ENCODE peak calls at places on chromosomes 12 and 14, in six cellular contexts. One of them, this sample, is unnamed.

GRCh38 chr12:2834581-2835491 is at the start of gene NRIP2:
- DNase-seq in endothelial cell of umbilical vein: peak; percentile 29
- DNase-seq in A549: no peak
- DNase-seq in GM12878: no peak
- DNase-seq in HepG2: no peak
- DNase-seq in K562: no peak
- DNase-seq in this sample: no peak

GRCh38 chr12:11171953-11172675 is 1.1 kb downstream of the SMIM10L1 start:
- DNase-seq in endothelial cell of umbilical vein: no peak
- DNase-seq in A549: peak; percentile 10
- DNase-seq in GM12878: no peak
- DNase-seq in HepG2: peak; percentile 6
- DNase-seq in K562: no peak
- DNase-seq in this sample: peak; percentile 42

GRCh38 chr14:89422952-89423345 is 5.9 kb upstream of the FOXN3 start:
- DNase-seq in endothelial cell of umbilical vein: no peak
- DNase-seq in A549: no peak
- DNase-seq in GM12878: no peak
- DNase-seq in HepG2: no peak
- DNase-seq in K562: no peak
- DNase-seq in this sample: no peak

GRCh38 chr12:77120156-77120555 is 54.8 kb upstream of the E2F7 start:
- DNase-seq in endothelial cell of umbilical vein: peak; percentile 88
- DNase-seq in A549: no peak
- DNase-seq in GM12878: no peak
- DNase-seq in HepG2: no peak
- DNase-seq in K562: no peak
- DNase-seq in this sample: no peak

GRCh38 chr12:11545438-11546330 is 103.8 kb upstream of the ETV6 start:
- DNase-seq in endothelial cell of umbilical vein: peak; percentile 66
- DNase-seq in A549: no peak
- DNase-seq in GM12878: peak; percentile 78
- DNase-seq in HepG2: no peak
- DNase-seq in K562: no peak
- DNase-seq in this sample: peak; percentile 87

GRCh38 chr14:21454843-21455550 is 926 bp downstream of the CHD8 start:
- DNase-seq in endothelial cell of umbilical vein: no peak
- DNase-seq in A549: no peak
- DNase-seq in GM12878: no peak
- DNase-seq in HepG2: peak; percentile 33
- DNase-seq in K562: no peak
- DNase-seq in this sample: peak; percentile 8

GRCh38 chr12:103326190-103326589 is 169.6 kb downstream of the C12orf42 start:
- DNase-seq in endothelial cell of umbilical vein: no peak
- DNase-seq in A549: peak; percentile 9
- DNase-seq in GM12878: no peak
- DNase-seq in HepG2: peak; percentile 20
- DNase-seq in K562: no peak
- DNase-seq in this sample: peak; percentile 40

GRCh38 chr12:14272954-14273910 is 92.2 kb upstream of the ATF7IP start:
- DNase-seq in endothelial cell of umbilical vein: no peak
- DNase-seq in A549: no peak
- DNase-seq in GM12878: no peak
- DNase-seq in HepG2: no peak
- DNase-seq in K562: no peak
- DNase-seq in this sample: peak; percentile 91

GRCh38 chr14:53542692-53543091 is 389.6 kb upstream of the DDHD1 start:
- DNase-seq in endothelial cell of umbilical vein: peak; percentile 99
- DNase-seq in A549: no peak
- DNase-seq in GM12878: no peak
- DNase-seq in HepG2: peak; percentile 44
- DNase-seq in K562: no peak
- DNase-seq in this sample: no peak

GRCh38 chr14:99971087-99971928 is 93.9 kb upstream of the EVL start:
- DNase-seq in endothelial cell of umbilical vein: peak; percentile 85
- DNase-seq in A549: peak; percentile 76
- DNase-seq in GM12878: no peak
- DNase-seq in HepG2: peak; percentile 78
- DNase-seq in K562: peak; percentile 93
- DNase-seq in this sample: peak; percentile 89

GRCh38 chr14:99972748-99973466 is 92.3 kb upstream of the EVL start:
- DNase-seq in endothelial cell of umbilical vein: peak; percentile 31
- DNase-seq in A549: no peak
- DNase-seq in GM12878: no peak
- DNase-seq in HepG2: no peak
- DNase-seq in K562: no peak
- DNase-seq in this sample: peak; percentile 31

GRCh38 chr14:99975190-99975589 is 90.0 kb upstream of the EVL start:
- DNase-seq in endothelial cell of umbilical vein: no peak
- DNase-seq in A549: no peak
- DNase-seq in GM12878: no peak
- DNase-seq in HepG2: no peak
- DNase-seq in K562: no peak
- DNase-seq in this sample: no peak

GRCh38 chr14:99969673-99970322 is 95.4 kb upstream of the EVL start:
- DNase-seq in endothelial cell of umbilical vein: no peak
- DNase-seq in A549: no peak
- DNase-seq in GM12878: no peak
- DNase-seq in HepG2: no peak
- DNase-seq in K562: no peak
- DNase-seq in this sample: no peak

DNA sequence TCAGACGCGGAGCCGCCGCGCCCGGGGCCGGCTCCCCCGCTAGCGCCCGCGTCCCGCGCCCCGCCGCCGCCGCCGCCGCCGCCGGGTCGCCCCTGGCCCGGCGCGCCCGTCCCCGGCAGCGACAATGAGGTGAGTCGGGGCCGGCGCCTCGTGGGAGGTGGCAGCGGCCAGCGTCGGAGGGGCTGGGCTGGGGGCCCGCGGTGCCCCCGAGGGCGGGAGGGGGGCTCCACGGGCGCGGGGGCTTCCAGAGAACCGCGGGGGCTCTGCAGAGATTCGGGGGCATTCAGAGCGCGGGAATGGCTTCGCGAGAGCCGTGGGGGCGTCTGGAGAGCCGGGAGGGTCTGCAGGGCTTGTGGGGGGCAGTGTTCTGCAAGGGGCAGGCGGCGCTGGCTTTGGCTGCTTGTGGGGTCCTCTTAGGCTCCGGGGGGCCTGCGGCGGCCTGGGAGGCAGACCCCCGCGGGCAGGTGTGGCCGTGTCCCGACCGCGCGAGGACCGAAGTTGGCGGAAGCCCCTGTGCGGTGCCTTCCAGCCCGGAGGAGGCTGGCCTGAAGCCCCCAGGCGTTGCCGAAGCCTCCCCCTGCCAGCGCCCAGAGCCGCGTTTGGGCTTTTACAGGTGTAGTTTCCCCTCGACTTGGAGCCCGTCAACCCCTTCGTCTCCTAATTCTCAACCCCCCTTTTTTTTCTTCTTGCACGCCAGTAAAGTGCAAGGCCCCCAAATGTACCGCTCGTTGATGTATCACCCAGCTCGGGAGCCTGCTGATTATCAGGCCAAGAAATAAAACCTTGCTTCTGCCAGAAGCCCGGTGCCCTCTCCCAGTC is 93.1 kb upstream of the EVL start:
- DNase-seq in endothelial cell of umbilical vein: no peak
- DNase-seq in A549: peak; percentile 43
- DNase-seq in GM12878: no peak
- DNase-seq in HepG2: no peak
- DNase-seq in K562: peak; percentile 19
- DNase-seq in this sample: peak; percentile 55
- TF ChIP-seq MYC in endothelial cell of umbilical vein: no peak
- TF ChIP-seq MYC in A549: no peak
- TF ChIP-seq MYC in GM12878: no peak
- TF ChIP-seq MYC in HepG2: no peak
- TF ChIP-seq MYC in K562: no peak
- TF ChIP-seq MYC in this sample: no peak

GRCh38 chr14:73834258-73834620 is 17.4 kb upstream of the PTGR2 start:
- DNase-seq in endothelial cell of umbilical vein: no peak
- DNase-seq in A549: no peak
- DNase-seq in GM12878: no peak
- DNase-seq in HepG2: no peak
- DNase-seq in K562: no peak
- DNase-seq in this sample: no peak

GRCh38 chr14:73833024-73833423 is 18.6 kb upstream of the PTGR2 start:
- DNase-seq in endothelial cell of umbilical vein: no peak
- DNase-seq in A549: no peak
- DNase-seq in GM12878: no peak
- DNase-seq in HepG2: no peak
- DNase-seq in K562: no peak
- DNase-seq in this sample: no peak

GRCh38 chr14:73833530-73834257 is 17.9 kb upstream of the PTGR2 start:
- DNase-seq in endothelial cell of umbilical vein: no peak
- DNase-seq in A549: no peak
- DNase-seq in GM12878: no peak
- DNase-seq in HepG2: peak; percentile 60
- DNase-seq in K562: no peak
- DNase-seq in this sample: no peak

GRCh38 chr14:73825551-73826188 is 26.0 kb upstream of the PTGR2 start:
- DNase-seq in endothelial cell of umbilical vein: peak; percentile 71
- DNase-seq in A549: peak; percentile 89
- DNase-seq in GM12878: peak; percentile 20
- DNase-seq in HepG2: peak; percentile 69
- DNase-seq in K562: peak; percentile 80
- DNase-seq in this sample: peak; percentile 81

DNA sequence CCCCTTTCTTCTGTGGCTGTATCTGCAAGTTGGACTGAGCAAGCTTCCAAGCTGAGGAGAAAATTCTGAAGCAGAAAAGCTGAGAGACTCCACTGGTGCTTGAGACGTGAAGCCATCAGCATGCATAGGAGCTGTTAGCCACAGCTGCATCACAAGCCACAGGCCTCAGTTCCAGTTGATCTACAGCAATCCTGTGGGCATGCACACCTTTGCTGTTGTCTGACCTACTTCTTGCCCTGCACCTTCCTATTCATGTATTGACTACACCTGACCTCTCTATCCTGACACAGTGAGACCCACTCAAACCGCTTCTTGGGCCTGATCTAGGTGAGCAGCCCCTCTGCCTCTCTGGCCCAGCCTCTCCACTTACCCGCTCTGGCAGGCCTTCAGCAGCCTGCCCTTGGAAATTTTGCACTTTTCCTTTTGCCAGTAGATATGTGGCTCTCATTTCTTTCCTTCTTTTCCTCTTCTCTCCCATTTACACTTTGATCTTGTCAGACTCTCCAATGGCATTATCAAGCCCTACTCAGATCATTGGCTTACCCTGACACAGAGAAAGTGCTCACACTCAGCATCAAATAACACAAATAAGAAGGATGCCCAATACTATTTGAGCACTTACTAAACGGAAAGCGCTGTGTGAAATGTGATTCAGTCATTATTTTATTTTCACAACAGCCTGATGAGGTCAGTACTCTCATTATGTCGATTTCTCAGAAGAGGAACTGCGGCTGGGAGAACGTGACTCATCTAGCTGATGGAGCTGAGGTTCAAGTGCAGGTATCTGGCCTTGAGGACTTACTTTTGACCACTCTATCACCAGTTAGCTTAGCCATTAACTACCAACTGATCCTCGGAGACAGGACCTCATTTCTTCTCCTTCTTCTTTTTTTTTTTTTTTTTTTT is 21.9 kb upstream of the PTGR2 start:
- DNase-seq in endothelial cell of umbilical vein: peak; percentile 40
- DNase-seq in A549: no peak
- DNase-seq in GM12878: peak; percentile 49
- DNase-seq in HepG2: peak; percentile 45
- DNase-seq in K562: peak; percentile 32
- DNase-seq in this sample: peak; percentile 78
- TF ChIP-seq MYC in endothelial cell of umbilical vein: no peak
- TF ChIP-seq MYC in A549: no peak
- TF ChIP-seq MYC in GM12878: no peak
- TF ChIP-seq MYC in HepG2: no peak
- TF ChIP-seq MYC in K562: no peak
- TF ChIP-seq MYC in this sample: no peak

GRCh38 chr12:65908147-65908546 is 83.9 kb downstream of the HMGA2 start:
- DNase-seq in endothelial cell of umbilical vein: no peak
- DNase-seq in A549: no peak
- DNase-seq in GM12878: no peak
- DNase-seq in HepG2: no peak
- DNase-seq in K562: no peak
- DNase-seq in this sample: no peak

GRCh38 chr12:65903680-65904403 is 79.6 kb downstream of the HMGA2 start:
- DNase-seq in endothelial cell of umbilical vein: no peak
- DNase-seq in A549: no peak
- DNase-seq in GM12878: no peak
- DNase-seq in HepG2: no peak
- DNase-seq in K562: no peak
- DNase-seq in this sample: no peak

GRCh38 chr12:65905941-65906471 is 81.7 kb downstream of the HMGA2 start:
- DNase-seq in endothelial cell of umbilical vein: no peak
- DNase-seq in A549: no peak
- DNase-seq in GM12878: no peak
- DNase-seq in HepG2: no peak
- DNase-seq in K562: no peak
- DNase-seq in this sample: no peak

GRCh38 chr12:65911321-65911720 is 87.0 kb downstream of the HMGA2 start:
- DNase-seq in endothelial cell of umbilical vein: peak; percentile 77
- DNase-seq in A549: no peak
- DNase-seq in GM12878: no peak
- DNase-seq in HepG2: no peak
- DNase-seq in K562: no peak
- DNase-seq in this sample: no peak

GRCh38 chr12:65907465-65907864 is 83.2 kb downstream of the HMGA2 start:
- DNase-seq in endothelial cell of umbilical vein: no peak
- DNase-seq in A549: no peak
- DNase-seq in GM12878: no peak
- DNase-seq in HepG2: no peak
- DNase-seq in K562: no peak
- DNase-seq in this sample: no peak
- TF ChIP-seq MYC in endothelial cell of umbilical vein: no peak
- TF ChIP-seq MYC in A549: no peak
- TF ChIP-seq MYC in GM12878: no peak
- TF ChIP-seq MYC in HepG2: no peak
- TF ChIP-seq MYC in K562: no peak
- TF ChIP-seq MYC in this sample: no peak

DNA sequence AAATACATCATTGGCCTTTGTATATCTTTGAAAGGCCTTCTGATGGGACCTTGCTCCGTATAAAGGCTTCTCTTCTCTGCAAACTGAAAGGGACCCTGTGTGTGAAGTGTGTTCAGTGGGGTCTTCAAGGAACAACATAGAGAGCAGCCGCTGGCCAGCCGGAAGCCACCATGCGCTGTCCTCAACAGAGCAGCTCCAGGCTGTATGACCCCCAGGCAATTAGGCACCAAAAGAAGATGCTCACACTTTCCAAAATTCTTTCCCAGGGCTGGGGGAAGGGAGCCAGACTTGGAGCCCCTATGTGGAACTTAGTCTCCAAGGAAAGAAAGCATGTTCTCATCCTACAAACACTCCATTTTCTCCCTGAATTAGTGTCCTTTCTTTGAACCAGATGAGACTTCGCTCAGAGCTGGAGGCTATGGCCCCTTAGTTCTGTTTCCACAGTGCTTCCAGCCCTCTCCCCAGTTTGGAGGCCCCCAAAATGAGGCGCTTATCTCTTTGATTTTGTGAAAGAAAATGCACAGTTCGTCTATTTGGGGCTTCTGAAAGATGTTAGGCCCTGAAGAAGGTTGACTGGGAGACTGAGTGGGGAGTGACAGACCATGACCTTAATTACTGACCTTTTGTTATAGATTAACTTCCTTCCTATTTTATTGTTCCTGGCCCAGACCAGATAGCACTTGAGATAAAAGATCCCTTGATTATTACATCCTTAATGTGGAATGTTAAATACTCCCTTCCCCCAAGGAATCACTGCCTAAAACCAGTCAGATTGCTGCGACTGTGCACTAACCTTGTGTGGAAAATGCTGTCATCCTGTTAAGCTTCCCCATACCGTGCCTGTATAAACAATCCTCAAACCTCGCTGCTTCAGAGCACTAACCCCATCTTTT is 128.3 kb upstream of the FGD4 start:
- DNase-seq in endothelial cell of umbilical vein: peak; percentile 79
- DNase-seq in A549: no peak
- DNase-seq in GM12878: no peak
- DNase-seq in HepG2: peak; percentile 24
- DNase-seq in K562: no peak
- DNase-seq in this sample: no peak
- TF ChIP-seq MYC in endothelial cell of umbilical vein: no peak
- TF ChIP-seq MYC in A549: no peak
- TF ChIP-seq MYC in GM12878: no peak
- TF ChIP-seq MYC in HepG2: no peak
- TF ChIP-seq MYC in K562: no peak
- TF ChIP-seq MYC in this sample: no peak

This sample was measured in NB4.